ENCODE peak calls at places on chromosomes 5 and 9, in five cellular contexts. I, G, A, Z and U are unnamed samples. For H3K27me3, the result is how much of the 10 kb centered on the place peaks cover.

GRCh38 chr9:79572032-79572890 is 496 bp downstream of the TLE4 start:
- DNase-seq in A (no peak), G (peak), I (peak), Z (peak), U (peak)

GRCh38 chr5:139458580-139459407 is 3.7 kb downstream of the ECSCR start:
- DNase-seq in Z (peak), G (no peak), A (no peak), I (no peak), U (peak)

GRCh38 chr5:77629553-77630245 is 8.8 kb downstream of the OTP start:
- DNase-seq in Z (no peak), G (no peak), I (no peak), A (no peak), U (no peak)

GRCh38 chr9:135925496-135926133 is 18.3 kb upstream of the CAMSAP1 start:
- DNase-seq in Z (no peak), G (peak), A (no peak), I (no peak), U (no peak)

GRCh38 chr9:136117291-136118060 is 1.2 kb downstream of the TMEM250 start:
- DNase-seq in Z (no peak), I (peak), A (no peak), G (no peak), U (peak)

GRCh38 chr9:28234899-28235277 is 661.6 kb upstream of the C9orf72 start:
- DNase-seq in A (peak), G (no peak), I (no peak), Z (no peak), U (no peak)

GRCh38 chr9:37209431-37210386 is 89.3 kb downstream of the ZCCHC7 start:
- DNase-seq in G (no peak), Z (no peak), I (no peak), A (no peak), U (no peak)

GRCh38 chr9:133054966-133055365 is 6.8 kb upstream of the CEL start:
- DNase-seq in I (no peak), G (no peak), Z (no peak), A (no peak), U (no peak)

GRCh38 chr5:74763504-74763903 is 3.4 kb downstream of the GFM2 start:
- DNase-seq in A (no peak), G (no peak), I (no peak), Z (no peak), U (no peak)

GRCh38 chr9:126307306-126308061 is 19.1 kb upstream of the MVB12B start:
- DNase-seq in Z (no peak), A (no peak), G (no peak), I (no peak), U (no peak)

GRCh38 chr9:117825609-117826347 is 121.6 kb downstream of the TLR4 start:
- DNase-seq in A (no peak), I (no peak), G (no peak), Z (peak), U (no peak)

GRCh38 chr9:34505370-34506120 is 17.2 kb downstream of the ENHO start:
- DNase-seq in Z (no peak), I (no peak), A (no peak), G (no peak), U (peak)

GRCh38 chr9:11946521-11946920 is 746.7 kb upstream of the TYRP1 start:
- DNase-seq in A (peak), I (no peak), Z (no peak), G (no peak), U (no peak)

GRCh38 chr9:121692606-121693505 is 41.4 kb downstream of the DAB2IP start:
- DNase-seq in I (peak), Z (no peak), A (peak), G (no peak), U (no peak)

GRCh38 chr5:145316282-145316681 is 518.9 kb downstream of the PRELID2 start:
- DNase-seq in I (no peak), Z (no peak), A (no peak), G (no peak), U (no peak)

GRCh38 chr9:129319076-129319937 is 141.2 kb upstream of the IER5L start:
- DNase-seq in I (peak), Z (no peak), A (no peak), G (peak), U (no peak)

GRCh38 chr5:107381189-107381856 is 289.4 kb downstream of the EFNA5 start:
- DNase-seq in I (no peak), A (no peak), G (no peak), Z (no peak), U (peak)

GRCh38 chr9:8857330-8858249 is 1058.0 kb upstream of the DMAC1 start:
- DNase-seq in I (peak), Z (no peak), G (peak), A (no peak), U (peak)

GRCh38 chr5:56525117-56525516 is 290.2 kb upstream of the MAP3K1 start:
- DNase-seq in I (peak), G (no peak), A (no peak), Z (no peak), U (peak)

GRCh38 chr9:124504530-124505005 is 2.6 kb downstream of the NR5A1 start:
- DNase-seq in Z (no peak), G (no peak), I (no peak), A (no peak), U (no peak)

GRCh38 chr9:124505006-124505900 is 1.9 kb downstream of the NR5A1 start:
- DNase-seq in Z (no peak), A (no peak), G (no peak), I (peak), U (no peak)

GRCh38 chr9:124502711-124503702 is 4.2 kb downstream of the NR5A1 start:
- DNase-seq in A (no peak), I (peak), Z (no peak), G (no peak), U (no peak)

GRCh38 chr9:124505901-124506346 is 1.3 kb downstream of the NR5A1 start:
- DNase-seq in Z (no peak), I (peak), G (no peak), A (no peak), U (no peak)

GRCh38 chr9:124503713-124504529 is 3.3 kb downstream of the NR5A1 start:
- DNase-seq in Z (no peak), G (no peak), A (no peak), I (peak), U (no peak)
- H3K27me3 ChIP-seq in Z (under half), G (half or more), A (half or more), I (under half), U (under half)

GRCh38 chr5:73419414-73420390 is 28.9 kb downstream of the FOXD1 start:
- DNase-seq in Z (no peak), G (no peak), I (no peak), A (no peak), U (peak)
- H3K4me3 ChIP-seq in Z (no peak), G (no peak), I (peak), A (peak), U (peak)

DNA sequence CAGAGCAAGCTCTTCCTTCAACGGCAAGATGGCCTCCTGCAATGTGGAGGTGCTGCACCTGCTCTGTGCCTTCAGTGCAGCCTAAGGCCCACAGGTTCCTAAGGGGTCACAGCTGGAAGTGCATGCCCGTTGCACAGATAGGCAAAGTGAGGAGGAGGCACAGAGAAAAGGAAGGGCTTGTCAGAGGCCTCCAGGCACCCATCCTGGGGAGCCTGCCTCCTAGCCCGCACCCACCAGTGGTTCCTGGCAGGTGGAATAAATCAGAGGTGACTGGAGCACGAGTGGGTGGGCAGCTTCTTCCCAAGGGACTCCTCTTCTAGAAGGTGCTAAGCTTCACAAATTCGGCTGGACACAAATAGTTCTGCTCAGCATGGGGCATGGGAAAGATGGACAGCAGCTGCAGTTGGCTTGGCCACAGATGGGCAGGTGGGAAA is 52.8 kb upstream of the STXBP1 start:
- DNase-seq in A (no peak), Z (no peak), G (no peak), I (no peak), U (no peak)
- H3K27me3 ChIP-seq in A (under half), Z (under half), G (under half), I (under half), U (under half)

GRCh38 chr9:35792826-35793225 is 1.4 kb downstream of the NPR2 start:
- DNase-seq in Z (no peak), G (no peak), A (no peak), I (no peak), U (no peak)

GRCh38 chr9:35790025-35790384 is 1.4 kb upstream of the NPR2 start:
- DNase-seq in Z (no peak), I (no peak), A (no peak), G (no peak), U (no peak)

GRCh38 chr9:35790385-35791291 is 753 bp upstream of the NPR2 start:
- DNase-seq in Z (peak), I (peak), A (peak), G (no peak), U (peak)

GRCh38 chr9:35792044-35792813 is 838 bp downstream of the NPR2 start:
- DNase-seq in G (no peak), Z (no peak), I (no peak), A (no peak), U (no peak)

GRCh38 chr9:35791321-35791921 is at the start of gene NPR2:
- DNase-seq in Z (no peak), A (no peak), G (peak), I (peak), U (peak)
- H3K4me3 ChIP-seq in Z (no peak), A (peak), G (peak), I (peak), U (peak)

GRCh38 chr9:101923451-101923850 is 185.0 kb upstream of the GRIN3A start:
- DNase-seq in A (no peak), G (no peak), I (no peak), Z (no peak), U (no peak)
- H3K27me3 ChIP-seq in A (under half), G (under half), I (under half), Z (under half), U (under half)